ENCODE peak calls at places on chromosomes 4 and X, in four cellular contexts. W is type B pancreatic cell, G is Right ventricle myocardium superior, L is T-cell. J is an unnamed sample.

GRCh38 chrX:75118296-75118695 is 37.8 kb downstream of the ABCB7 start:
- DNase-seq in W (no peak), G (no peak), L (no peak), J (no peak)

GRCh38 chrX:873016-873415 is 242.4 kb downstream of the SHOX start:
- DNase-seq in W (no peak), G (no peak), L (no peak), J (peak; percentile 26)

GRCh38 chr4:156774422-156774821 is 197.2 kb downstream of the PDGFC start:
- DNase-seq in W (no peak), G (peak; percentile 38), L (no peak), J (peak; percentile 73)

GRCh38 chr4:82484987-82485783 is 54.8 kb downstream of the ENOPH1 start:
- DNase-seq in W (no peak), G (peak; percentile 48), L (no peak), J (no peak)

GRCh38 chr4:36208884-36209473 is 35.3 kb downstream of the ARAP2 start:
- DNase-seq in W (no peak), G (no peak), L (peak; percentile 12), J (no peak)

GRCh38 chr4:149145803-149146202 is 669.8 kb downstream of the IQCM start:
- DNase-seq in W (no peak), G (no peak), L (no peak), J (no peak)

GRCh38 chr4:167032876-167033275 is 201.4 kb downstream of the SPOCK3 start:
- DNase-seq in W (no peak), G (no peak), L (no peak), J (no peak)

GRCh38 chr4:115851918-115852766 is 738.7 kb upstream of the NDST4 start:
- DNase-seq in W (no peak), G (no peak), L (no peak), J (no peak)

GRCh38 chr4:8044699-8045098 is 105.0 kb upstream of the AFAP1 start:
- DNase-seq in W (no peak), G (no peak), L (no peak), J (no peak)

GRCh38 chr4:17578482-17578891 is 1.5 kb downstream of the LAP3 start:
- DNase-seq in W (no peak), G (no peak), L (no peak), J (no peak)

GRCh38 chrX:118974088-118974907 is at the start of gene LONRF3:
- DNase-seq in W (no peak), G (peak; percentile 86), L (peak; percentile 58), J (peak; percentile 86)